ENCODE peak calls at places on chromosomes 3 and 15, in six cellular contexts. Y, S, T, L, Z and W are unnamed samples.

GRCh38 chr3:173891272-173892100 is 493.9 kb downstream of the NLGN1 start:
- DNase-seq in Z (peak), L (no peak), S (no peak), Y (no peak), T (peak), W (peak)

GRCh38 chr3:141457624-141458236 is 29.1 kb upstream of the RASA2 start:
- DNase-seq in T (peak), Z (no peak), S (no peak), Y (no peak), L (no peak), W (peak)

GRCh38 chr3:123640311-123641083 is 55.6 kb upstream of the HACD2 start:
- DNase-seq in Z (peak), L (no peak), S (no peak), Y (no peak), T (no peak), W (no peak)

GRCh38 chr3:107211608-107212007 is 165.6 kb upstream of the CCDC54 start:
- DNase-seq in T (peak), L (no peak), Z (no peak), S (no peak), Y (no peak), W (no peak)

GRCh38 chr15:100438570-100438969 is 90.2 kb downstream of the CERS3 start:
- DNase-seq in Z (no peak), L (peak), S (no peak), Y (no peak), T (peak), W (peak)

GRCh38 chr3:127612966-127613365 is 14.8 kb downstream of the MCM2 start:
- DNase-seq in S (no peak), Y (no peak), T (no peak), L (no peak), Z (peak), W (no peak)

GRCh38 chr3:141367038-141367730 is 1.1 kb upstream of the ZBTB38 start:
- DNase-seq in Z (peak), S (no peak), L (peak), T (peak), Y (peak), W (peak)

GRCh38 chr3:125123455-125123854 is 67.7 kb upstream of the HEG1 start:
- DNase-seq in L (no peak), S (no peak), T (no peak), Y (no peak), Z (no peak), W (no peak)

GRCh38 chr3:151091685-151092352 is 6.4 kb downstream of the MED12L start:
- DNase-seq in S (no peak), L (no peak), Z (peak), T (peak), Y (no peak), W (peak)

GRCh38 chr3:122208579-122208978 is 25.1 kb downstream of the CASR start:
- DNase-seq in T (no peak), L (no peak), S (no peak), Z (no peak), Y (no peak), W (no peak)

GRCh38 chr15:69059170-69059943 is 44.9 kb downstream of the NOX5 start:
- DNase-seq in L (peak), Y (peak), T (peak), S (peak), Z (peak), W (peak)

DNA sequence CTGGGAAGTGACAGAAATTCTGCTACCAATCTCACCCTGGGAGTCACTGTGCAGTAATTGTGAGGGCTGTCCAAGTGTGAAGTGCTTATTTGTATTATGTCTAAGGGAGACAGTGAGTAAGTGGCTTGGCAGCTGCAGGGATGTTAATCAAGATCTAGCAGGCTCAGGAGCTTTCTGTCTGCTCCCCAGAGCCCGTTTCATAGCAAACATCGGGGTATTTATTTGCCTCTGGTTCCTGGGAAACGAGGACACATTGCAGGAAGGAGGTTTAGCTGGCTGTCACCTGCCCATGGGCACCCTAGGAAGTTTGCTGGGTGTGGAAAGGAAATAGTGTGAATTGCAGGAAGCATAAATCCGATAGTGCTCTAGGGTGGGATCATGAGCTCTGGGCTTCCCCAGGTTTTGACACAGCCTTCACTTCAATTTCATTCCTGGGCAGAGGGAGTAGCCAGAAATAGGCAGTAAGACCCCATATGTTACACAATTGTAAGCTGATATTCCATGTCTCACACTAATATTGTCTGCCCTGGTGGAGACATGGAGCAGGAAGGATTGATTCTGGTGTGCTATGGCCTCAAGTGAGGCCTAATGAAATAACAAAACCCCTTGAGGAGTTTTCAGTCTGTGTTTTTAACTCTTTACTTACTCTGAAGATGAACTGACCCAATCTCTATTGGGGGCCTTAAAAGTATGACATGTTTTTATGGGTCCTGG is 74.1 kb upstream of the MITF start:
- DNase-seq in T (no peak), Y (no peak), Z (peak), L (no peak), S (no peak), W (peak)
- H3K4me3 ChIP-seq in T (no peak), Y (no peak), Z (no peak), L (no peak), S (no peak), W (no peak)

GRCh38 chr3:11155341-11156025 is 1.2 kb downstream of the HRH1 start:
- DNase-seq in Y (peak), T (peak), L (peak), Z (peak), S (no peak), W (peak)

GRCh38 chr3:11154953-11155325 is 646 bp downstream of the HRH1 start:
- DNase-seq in T (peak), L (peak), Y (no peak), Z (peak), S (no peak), W (no peak)

GRCh38 chr3:11157406-11157805 is 3.1 kb downstream of the HRH1 start:
- DNase-seq in L (no peak), Y (no peak), Z (no peak), T (no peak), S (no peak), W (no peak)

GRCh38 chr3:11154036-11154952 is at the start of gene HRH1:
- DNase-seq in S (no peak), Y (peak), Z (peak), L (peak), T (no peak), W (peak)

DNA sequence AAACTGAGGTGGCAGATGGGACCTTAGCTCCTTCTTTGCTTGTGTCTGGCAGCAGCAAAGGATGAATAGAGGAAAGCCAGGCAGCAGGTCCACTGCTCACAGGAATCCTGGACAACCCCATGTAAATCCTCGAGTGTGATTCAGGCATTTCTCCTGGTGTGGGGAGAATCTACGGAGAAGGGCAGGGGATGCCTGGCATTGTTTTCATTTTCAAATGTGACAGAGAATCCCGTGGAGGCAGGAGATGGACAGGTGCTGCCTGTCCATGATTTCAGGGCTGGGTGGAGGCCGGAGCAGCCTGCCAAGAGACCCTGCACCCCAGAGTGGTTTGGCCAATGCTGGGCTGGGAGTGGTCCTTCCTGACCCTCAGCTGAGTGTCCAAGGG is 1.7 kb downstream of the HRH1 start:
- DNase-seq in T (no peak), L (no peak), S (no peak), Z (no peak), Y (no peak), W (no peak)
- H3K4me3 ChIP-seq in T (no peak), L (no peak), S (no peak), Z (peak), Y (no peak), W (no peak)

DNA sequence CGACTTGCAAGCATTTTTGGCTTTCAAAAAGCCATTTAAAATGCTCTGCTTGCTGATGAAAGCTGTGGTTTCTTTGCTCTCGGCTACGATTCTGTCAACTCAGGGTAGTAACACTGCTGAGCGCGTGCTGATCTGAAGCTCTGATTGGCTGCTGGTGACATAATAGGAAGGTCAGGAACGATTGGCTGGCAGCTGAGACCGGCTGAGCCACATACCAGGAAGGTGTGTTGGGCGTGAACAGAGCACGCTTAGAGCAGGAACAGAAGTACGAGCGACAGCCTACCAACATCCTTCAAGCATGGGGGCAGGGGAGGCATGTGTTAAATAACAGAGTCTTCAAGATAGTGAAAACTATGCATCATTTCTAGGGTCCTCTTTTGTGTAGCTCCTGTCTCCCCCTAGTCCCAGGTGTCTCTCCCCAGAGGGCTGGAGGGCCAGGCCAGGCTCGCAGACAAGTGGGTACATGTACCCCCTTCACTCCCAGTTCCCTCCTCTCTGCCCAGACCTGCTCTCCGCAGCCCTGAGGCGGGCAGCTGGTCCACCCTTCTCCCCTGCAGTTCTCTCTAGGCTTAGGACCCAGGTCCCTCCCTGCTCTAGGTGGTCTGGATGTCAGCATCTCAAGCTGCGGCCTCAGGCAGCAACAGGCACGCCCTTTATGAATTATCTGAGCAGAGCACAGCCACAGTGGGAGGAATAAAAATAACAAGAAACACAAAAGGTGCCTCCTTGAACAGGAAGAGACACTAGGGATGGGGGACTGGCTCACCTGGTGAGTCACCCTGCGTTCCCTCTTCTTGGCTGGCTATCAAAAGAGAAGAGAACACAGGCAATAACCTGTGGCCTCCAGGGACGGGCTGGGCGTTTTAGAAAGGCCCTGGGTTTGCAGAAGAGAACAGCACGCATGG is 76.0 kb downstream of the TAMM41 start:
- DNase-seq in L (peak), T (peak), S (peak), Z (peak), Y (peak), W (peak)
- H3K4me3 ChIP-seq in L (no peak), T (no peak), S (peak), Z (no peak), Y (no peak), W (peak)

GRCh38 chr3:9135526-9135925 is 113.9 kb downstream of the SRGAP3 start:
- DNase-seq in S (no peak), T (no peak), L (no peak), Y (no peak), Z (no peak), W (no peak)

GRCh38 chr3:9130318-9131110 is 118.9 kb downstream of the SRGAP3 start:
- DNase-seq in Z (no peak), S (no peak), L (no peak), Y (no peak), T (no peak), W (no peak)

GRCh38 chr3:9139366-9139765 is 110.1 kb downstream of the SRGAP3 start:
- DNase-seq in T (no peak), Y (no peak), S (no peak), Z (no peak), L (no peak), W (no peak)

GRCh38 chr3:9136746-9137434 is 112.6 kb downstream of the SRGAP3 start:
- DNase-seq in S (no peak), T (no peak), Z (no peak), L (no peak), Y (no peak), W (no peak)

GRCh38 chr3:9135930-9136525 is 113.4 kb downstream of the SRGAP3 start:
- DNase-seq in S (no peak), L (no peak), T (no peak), Y (no peak), Z (no peak), W (no peak)
- H3K4me3 ChIP-seq in S (no peak), L (no peak), T (no peak), Y (no peak), Z (peak), W (no peak)

GRCh38 chr3:52187576-52187975 is 10.4 kb upstream of the ALAS1 start:
- DNase-seq in Y (no peak), L (no peak), S (no peak), T (no peak), Z (no peak), W (no peak)

GRCh38 chr3:52186729-52187128 is 11.2 kb upstream of the ALAS1 start:
- DNase-seq in Z (no peak), Y (no peak), S (no peak), T (no peak), L (no peak), W (no peak)

GRCh38 chr3:52185311-52185710 is 12.6 kb upstream of the ALAS1 start:
- DNase-seq in Z (no peak), L (no peak), S (no peak), T (no peak), Y (no peak), W (no peak)

GRCh38 chr3:52184690-52185089 is 13.3 kb upstream of the ALAS1 start:
- DNase-seq in S (no peak), T (no peak), L (no peak), Z (no peak), Y (no peak), W (no peak)

GRCh38 chr3:52185837-52186236 is 12.1 kb upstream of the ALAS1 start:
- DNase-seq in L (no peak), Y (no peak), Z (no peak), S (no peak), T (no peak), W (no peak)
- H3K4me3 ChIP-seq in L (no peak), Y (no peak), Z (no peak), S (no peak), T (no peak), W (no peak)

DNA sequence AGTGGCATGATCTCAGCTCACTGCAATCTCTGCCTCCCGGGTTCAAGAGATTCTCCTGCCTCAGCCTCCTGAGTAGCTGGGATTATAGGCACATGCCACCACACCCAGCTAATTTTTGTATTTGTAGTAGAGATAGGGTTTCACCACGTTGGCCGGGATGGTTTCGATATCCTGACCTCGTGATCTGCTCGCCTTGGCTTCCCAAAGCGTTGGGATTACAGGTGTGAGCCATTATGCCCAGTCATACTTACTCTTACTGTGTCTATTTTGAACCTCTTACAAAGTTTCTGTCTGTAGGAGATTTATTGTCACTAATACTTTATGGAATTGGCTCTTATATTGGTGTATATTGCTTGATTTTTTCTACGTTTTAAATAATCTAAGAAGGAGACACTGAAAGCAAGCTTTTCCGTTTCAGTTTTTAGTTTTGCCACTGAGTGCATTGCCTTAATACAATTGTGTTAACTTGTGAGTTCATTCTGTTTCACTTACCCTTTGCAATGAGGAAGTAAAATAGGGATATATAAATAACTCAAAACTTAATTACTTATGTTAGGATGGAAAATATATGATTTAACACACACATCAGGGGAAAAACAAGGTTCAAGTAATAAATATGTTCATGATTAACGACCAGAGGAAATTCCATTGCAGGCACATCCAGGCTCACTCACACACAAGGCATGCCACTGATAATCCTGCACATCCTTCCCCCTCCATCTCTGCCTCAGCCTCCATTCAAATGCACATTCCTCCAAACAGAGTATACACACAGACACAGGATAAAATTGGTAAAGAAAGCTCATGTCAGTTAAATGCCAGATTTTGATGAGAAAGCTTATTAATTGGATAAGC is 279.3 kb upstream of the RASGRP1 start:
- DNase-seq in Y (peak), T (peak), L (no peak), S (no peak), Z (no peak), W (no peak)
- H3K4me3 ChIP-seq in Y (no peak), T (no peak), L (no peak), S (no peak), Z (no peak), W (no peak)

GRCh38 chr3:136862611-136862951 is 573 bp downstream of the NCK1 start:
- DNase-seq in T (peak), L (peak), Z (peak), S (peak), Y (peak), W (peak)

GRCh38 chr3:136862953-136863352 is 945 bp downstream of the NCK1 start:
- DNase-seq in Y (no peak), Z (no peak), S (no peak), T (no peak), L (no peak), W (no peak)

GRCh38 chr3:136858381-136858780 is 3.6 kb upstream of the NCK1 start:
- DNase-seq in Z (no peak), S (no peak), L (no peak), T (no peak), Y (no peak), W (no peak)

GRCh38 chr3:136861890-136862610 is at the start of gene NCK1:
- DNase-seq in Y (peak), S (peak), L (peak), Z (peak), T (peak), W (peak)

DNA sequence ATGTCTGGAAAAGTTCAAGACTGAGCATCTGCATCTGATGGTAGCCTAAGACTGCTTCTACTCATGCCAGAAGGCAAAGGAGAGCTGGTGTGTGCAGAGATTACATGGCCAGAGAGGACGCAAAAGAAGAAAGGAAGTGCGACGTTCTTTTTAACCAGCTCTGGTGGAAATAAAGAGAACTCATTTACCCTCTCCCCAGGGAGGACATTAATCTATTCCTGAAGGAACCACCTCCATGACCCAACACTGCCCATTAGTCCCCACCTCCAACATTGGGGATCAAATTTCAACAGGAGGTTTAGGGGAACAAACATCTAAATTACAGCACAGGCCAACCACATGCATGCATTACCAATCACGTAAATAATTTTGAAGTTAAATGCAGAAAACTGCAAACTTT is 1.5 kb upstream of the NCK1 start:
- DNase-seq in S (no peak), Z (peak), T (peak), L (no peak), Y (no peak), W (no peak)
- H3K4me3 ChIP-seq in S (peak), Z (peak), T (peak), L (no peak), Y (no peak), W (peak)